ENCODE peak calls at places on chromosome 17, in six cellular contexts. Q is OCI-LY7, R is mucosa of descending colon, Y is epithelial cell of esophagus, U is transverse colon, T is fibroblast of the aortic adventitia. S is an unnamed sample.

GRCh38 chr17:57889892-57890856 is 40.3 kb upstream of the MRPS23 start:
- DNase-seq in U (peak), Y (peak), R (no peak), T (peak), Q (no peak), S (no peak)

GRCh38 chr17:80760501-80760900 is 215.9 kb downstream of the RPTOR start:
- DNase-seq in Q (peak), R (peak), U (peak), T (no peak), Y (peak), S (no peak)

GRCh38 chr17:38584350-38584925 is 21.3 kb downstream of the SRCIN1 start:
- DNase-seq in R (peak), Q (peak), Y (peak), T (peak), U (peak), S (peak)

GRCh38 chr17:68200689-68201424 is 47.0 kb upstream of the AMZ2 start:
- DNase-seq in R (peak), U (peak), Y (peak), T (peak), Q (peak), S (peak)

GRCh38 chr17:41419712-41420111 is 4.7 kb downstream of the KRT37 start:
- DNase-seq in U (no peak), R (no peak), Y (peak), Q (no peak), T (no peak), S (no peak)

GRCh38 chr17:32350662-32351418 is 883 bp downstream of the ZNF207 start:
- DNase-seq in Q (peak), T (peak), R (peak), Y (peak), U (peak), S (peak)

GRCh38 chr17:60579090-60579489 is 20.9 kb upstream of the PPM1D start:
- DNase-seq in T (peak), R (no peak), Y (no peak), U (no peak), Q (no peak), S (no peak)

GRCh38 chr17:58680038-58680369 is 11.8 kb downstream of the TEX14 start:
- DNase-seq in Y (no peak), R (no peak), T (no peak), U (no peak), Q (no peak), S (no peak)

GRCh38 chr17:6494239-6494941 is 50.1 kb downstream of the PIMREG start:
- DNase-seq in U (peak), R (peak), T (no peak), Y (peak), Q (no peak), S (no peak)

GRCh38 chr17:7650509-7651096 is at the start of gene ATP1B2:
- DNase-seq in R (peak), Y (peak), Q (peak), U (peak), T (peak), S (peak)

GRCh38 chr17:66760324-66760723 is 74.6 kb upstream of the CACNG5 start:
- DNase-seq in R (no peak), Y (no peak), Q (no peak), U (no peak), T (no peak), S (no peak)

GRCh38 chr17:72373910-72374741 is 253.3 kb downstream of the SOX9 start:
- DNase-seq in Q (no peak), T (peak), U (no peak), R (no peak), Y (no peak), S (no peak)

GRCh38 chr17:41966453-41967140 is at the start of gene CNP:
- DNase-seq in U (peak), Q (peak), T (peak), Y (peak), R (peak), S (peak)

GRCh38 chr17:42775534-42776098 is 2.4 kb downstream of the VPS25 start:
- DNase-seq in U (no peak), T (peak), R (no peak), Y (no peak), Q (no peak), S (peak)

GRCh38 chr17:81094744-81095607 is 60.0 kb downstream of the BAIAP2 start:
- DNase-seq in Q (peak), Y (peak), T (peak), R (peak), U (peak), S (no peak)

GRCh38 chr17:6948562-6948961 is 47.3 kb upstream of the ALOX12 start:
- DNase-seq in Y (no peak), R (no peak), U (no peak), T (no peak), Q (no peak), S (no peak)

GRCh38 chr17:45646288-45646988 is 137.7 kb upstream of the CRHR1 start:
- DNase-seq in Q (no peak), T (no peak), Y (no peak), U (no peak), R (no peak), S (no peak)

GRCh38 chr17:83119987-83120864 is 40.8 kb downstream of the METRNL start:
- DNase-seq in Y (no peak), Q (peak), R (no peak), T (no peak), U (peak), S (peak)

GRCh38 chr17:35786941-35787432 is 8.5 kb downstream of the MMP28 start:
- DNase-seq in U (peak), Y (no peak), Q (no peak), R (no peak), T (no peak), S (no peak)

GRCh38 chr17:1454541-1454940 is 1.5 kb downstream of the CRK start:
- DNase-seq in U (no peak), Y (peak), R (no peak), Q (no peak), T (no peak), S (no peak)

GRCh38 chr17:82065193-82065637 is 389 bp downstream of the DUS1L start:
- DNase-seq in T (no peak), Y (no peak), U (no peak), R (no peak), Q (no peak), S (no peak)

GRCh38 chr17:34797724-34798123 is 163.5 kb downstream of the CCT6B start:
- DNase-seq in T (peak), U (no peak), Q (peak), R (peak), Y (peak), S (peak)

GRCh38 chr17:38918916-38919315 is 6.5 kb upstream of the LASP1NB start:
- DNase-seq in Y (no peak), T (no peak), R (no peak), Q (no peak), U (no peak), S (no peak)

GRCh38 chr17:5941258-5941657 is 128.9 kb upstream of the WSCD1 start:
- DNase-seq in U (no peak), Y (no peak), R (no peak), Q (no peak), T (no peak), S (no peak)

GRCh38 chr17:10197721-10198508 is 491 bp downstream of the GAS7 start:
- DNase-seq in R (no peak), T (no peak), Q (no peak), U (no peak), Y (no peak), S (peak)

GRCh38 chr17:13958773-13959172 is 110.5 kb upstream of the COX10 start:
- DNase-seq in R (no peak), Q (no peak), Y (no peak), T (no peak), U (no peak), S (no peak)

GRCh38 chr17:41989702-41990419 is 23.3 kb downstream of the CNP start:
- DNase-seq in T (no peak), R (peak), Q (no peak), Y (no peak), U (no peak), S (no peak)

GRCh38 chr17:21368545-21369246 is 7.5 kb upstream of the KCNJ12 start:
- DNase-seq in Y (peak), R (no peak), T (no peak), Q (peak), U (no peak), S (no peak)

GRCh38 chr17:66357037-66357436 is 54.6 kb downstream of the PRKCA start:
- DNase-seq in U (no peak), R (no peak), T (no peak), Y (no peak), Q (no peak), S (no peak)

GRCh38 chr17:55795098-55795497 is 44.2 kb downstream of the PCTP start:
- DNase-seq in Y (no peak), T (no peak), Q (no peak), R (no peak), U (no peak), S (no peak)

GRCh38 chr17:73348018-73348823 is 36.4 kb upstream of the CDC42EP4 start:
- DNase-seq in Q (no peak), U (no peak), R (no peak), Y (no peak), T (no peak), S (no peak)

DNA sequence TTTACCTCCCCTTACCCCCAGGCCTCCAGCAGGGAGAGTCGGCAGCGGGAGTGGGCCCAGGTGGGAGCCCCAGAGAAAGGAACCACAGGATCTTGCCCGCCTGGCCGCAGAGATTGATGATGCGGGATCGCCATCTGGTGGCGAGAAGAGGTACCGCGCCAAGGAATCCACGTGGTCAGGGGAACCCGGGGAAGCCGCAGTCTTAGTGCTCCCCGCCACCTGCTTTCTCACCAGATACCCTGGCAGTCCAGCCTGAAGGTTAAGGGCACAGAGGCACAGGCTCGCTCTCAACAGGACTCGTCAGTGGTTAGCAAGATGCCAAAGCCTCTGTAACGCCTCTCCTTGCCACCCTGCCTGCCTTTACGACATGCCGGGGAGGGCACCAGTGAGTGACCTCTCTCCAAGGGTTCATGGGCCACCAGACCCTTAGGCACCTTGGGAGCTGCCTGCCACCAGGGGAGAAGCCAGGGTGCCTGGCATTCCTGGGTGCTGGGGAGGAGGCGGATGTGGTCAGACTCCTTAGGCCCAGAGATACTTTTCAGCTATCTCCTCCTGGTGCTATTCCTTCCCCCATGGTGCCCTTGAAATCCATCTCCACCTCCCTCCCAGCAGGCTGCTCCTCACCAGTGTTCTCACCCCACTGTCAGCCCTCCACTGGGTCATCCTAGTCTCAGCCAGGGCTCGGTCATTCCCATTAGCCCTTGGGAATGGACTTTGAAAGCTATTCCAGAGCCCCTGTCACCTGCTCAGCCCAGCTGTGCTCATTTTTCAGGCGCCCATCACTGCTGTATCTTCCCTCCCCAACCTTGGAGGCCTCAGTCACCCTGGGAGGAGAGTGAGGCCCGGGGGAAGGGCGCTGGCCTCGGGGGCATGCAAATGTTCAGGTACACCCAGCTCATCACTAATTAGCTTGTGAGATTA is 5.4 kb upstream of the RHBDF2 start:
- DNase-seq in T (peak), U (peak), Q (peak), R (peak), Y (peak), S (peak)
- TF ChIP-seq CTCF in T (peak), U (peak), Q (peak), R (peak), Y (peak), S (peak)

GRCh38 chr17:50211249-50212120 is 10.1 kb upstream of the COL1A1 start:
- DNase-seq in R (no peak), U (no peak), T (peak), Y (no peak), Q (no peak), S (no peak)

GRCh38 chr17:50214986-50215730 is 13.7 kb upstream of the COL1A1 start:
- DNase-seq in U (no peak), T (peak), Q (no peak), Y (no peak), R (no peak), S (no peak)

GRCh38 chr17:50212121-50212843 is 10.9 kb upstream of the COL1A1 start:
- DNase-seq in U (peak), R (peak), T (peak), Y (no peak), Q (no peak), S (no peak)

GRCh38 chr17:50210249-50211225 is 9.1 kb upstream of the COL1A1 start:
- DNase-seq in Y (peak), Q (no peak), T (peak), U (peak), R (peak), S (no peak)

DNA sequence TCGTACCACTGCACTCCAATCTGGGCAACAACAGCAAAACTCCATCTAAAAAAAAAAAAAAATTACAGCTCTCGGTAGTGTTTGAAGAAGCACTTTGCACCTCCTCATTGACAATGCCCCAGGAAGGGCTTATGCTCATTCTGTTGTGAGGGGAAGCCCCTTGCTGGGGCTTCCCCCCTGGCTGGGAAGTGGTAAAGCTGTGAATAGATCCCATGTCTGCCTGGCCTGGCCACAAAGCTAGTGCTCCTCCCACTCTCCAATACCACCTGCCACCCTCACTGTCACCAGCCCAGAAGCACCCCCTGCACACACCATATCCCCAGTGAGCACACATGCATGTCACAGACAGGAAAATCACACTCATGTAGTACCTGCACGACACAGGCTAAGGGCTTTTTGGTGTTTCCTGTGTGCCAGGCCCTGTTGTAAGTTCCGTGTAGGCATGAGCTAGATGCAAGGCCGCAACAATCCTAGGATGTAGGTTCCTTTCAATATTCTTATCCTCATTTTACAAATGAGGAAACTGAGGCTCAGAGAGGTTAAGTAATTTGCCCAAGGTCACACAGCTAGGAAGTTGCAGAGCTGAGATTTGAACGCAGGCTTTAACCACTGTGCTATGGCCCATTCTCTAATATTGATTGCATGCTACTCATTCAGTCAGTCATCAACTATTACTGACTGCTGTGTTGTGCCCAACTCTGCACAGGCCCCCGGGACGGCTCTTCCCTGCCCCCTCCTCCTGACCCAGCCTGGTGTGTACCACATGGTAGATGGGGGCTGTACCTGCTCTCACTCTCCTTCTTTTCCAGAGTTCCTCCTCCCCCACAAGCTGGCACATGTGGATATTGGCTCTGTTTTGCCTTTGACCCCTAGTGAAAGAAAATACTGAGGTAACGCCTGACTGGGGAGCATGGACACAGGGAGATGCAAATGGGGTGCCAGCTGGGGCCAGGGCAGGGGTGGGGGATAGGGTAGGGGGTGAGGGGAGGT is 11.9 kb upstream of the COL1A1 start:
- DNase-seq in T (peak), R (no peak), Y (no peak), U (no peak), Q (peak), S (peak)
- TF ChIP-seq CTCF in T (no peak), R (no peak), Y (no peak), U (no peak), Q (peak), S (no peak)

DNA sequence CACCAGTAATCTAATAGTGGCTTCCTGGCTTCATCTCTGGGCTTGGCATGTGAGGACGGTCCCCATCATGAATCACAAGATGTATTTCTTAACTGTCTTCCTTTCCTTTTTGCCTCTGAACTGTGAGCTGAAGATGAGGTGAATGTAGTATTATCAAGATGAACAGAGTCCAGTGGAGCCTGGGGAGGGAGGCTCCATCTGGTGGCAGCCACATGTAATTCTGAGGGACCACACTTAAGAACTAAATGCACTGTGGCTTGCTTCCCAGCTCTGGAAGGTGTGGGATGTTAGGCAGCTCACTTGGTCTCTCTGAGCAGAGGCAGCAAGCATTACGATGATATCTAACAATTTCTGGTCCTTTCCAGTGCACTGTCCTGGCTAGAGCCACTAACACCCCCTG is 354.9 kb upstream of the ASIC2 start:
- DNase-seq in U (no peak), Q (peak), Y (peak), T (no peak), R (peak), S (peak)
- TF ChIP-seq CTCF in U (peak), Q (peak), Y (peak), T (no peak), R (no peak), S (peak)

GRCh38 chr17:17055286-17056166 is 13.3 kb downstream of the MPRIP start:
- DNase-seq in T (no peak), Q (no peak), U (no peak), R (no peak), Y (peak), S (no peak)
- TF ChIP-seq CTCF in T (no peak), Q (no peak), U (no peak), R (no peak), Y (peak), S (no peak)

GRCh38 chr17:27895940-27896535 is 2.9 kb upstream of the LYRM9 start:
- DNase-seq in Y (no peak), T (no peak), R (no peak), U (no peak), Q (no peak), S (no peak)

GRCh38 chr17:27892866-27893769 is at the start of gene LYRM9:
- DNase-seq in U (peak), R (peak), T (peak), Y (peak), Q (peak), S (peak)

GRCh38 chr17:27893834-27894503 is 804 bp upstream of the LYRM9 start:
- DNase-seq in Y (no peak), U (no peak), T (no peak), Q (no peak), R (no peak), S (no peak)

GRCh38 chr17:27896656-27897055 is 3.5 kb upstream of the LYRM9 start:
- DNase-seq in U (no peak), T (no peak), Q (no peak), R (no peak), Y (no peak), S (no peak)

GRCh38 chr17:27895110-27895895 is 2.1 kb upstream of the LYRM9 start:
- DNase-seq in Y (no peak), R (no peak), T (no peak), Q (no peak), U (no peak), S (no peak)
- TF ChIP-seq CTCF in Y (no peak), R (no peak), T (no peak), Q (no peak), U (no peak), S (no peak)

GRCh38 chr17:79147791-79148506 is 73.3 kb downstream of the ENGASE start:
- DNase-seq in Y (no peak), T (no peak), U (no peak), R (no peak), Q (no peak), S (no peak)
- TF ChIP-seq CTCF in Y (no peak), T (no peak), U (no peak), R (no peak), Q (no peak), S (no peak)